ENCODE peak calls at places on chromosomes 4 and X, in four cellular contexts. H, G, A and I are unnamed samples.

GRCh38 chr4:6182390-6183280 is 17.7 kb downstream of the JAKMIP1 start:
- DNase-seq in H (no peak), G (no peak), A (no peak), I (no peak)

GRCh38 chr4:174494731-174495130 is 27.6 kb downstream of the HPGD start:
- DNase-seq in A (no peak), G (no peak), H (no peak), I (no peak)

GRCh38 chr4:76690906-76691275 is 207.1 kb downstream of the SOWAHB start:
- DNase-seq in A (no peak), G (no peak), H (no peak), I (no peak)

GRCh38 chr4:48139688-48140087 is 5.6 kb upstream of the TXK start:
- DNase-seq in A (no peak), H (no peak), G (no peak), I (no peak)

GRCh38 chr4:7365472-7366179 is 69.1 kb downstream of the PSAPL1 start:
- DNase-seq in A (no peak), H (peak), G (no peak), I (no peak)

GRCh38 chrX:134849390-134849789 is 141.4 kb upstream of the SMIM10 start:
- DNase-seq in H (no peak), G (no peak), A (no peak), I (peak)

GRCh38 chr4:74412225-74412624 is 32.7 kb upstream of the AREG start:
- DNase-seq in A (no peak), H (no peak), G (no peak), I (no peak)

GRCh38 chr4:119016636-119017035 is 119.0 kb upstream of the MYOZ2 start:
- DNase-seq in A (no peak), H (no peak), G (no peak), I (no peak)

GRCh38 chrX:25599061-25599460 is 539.1 kb upstream of the MAGEB18 start:
- DNase-seq in A (no peak), G (no peak), H (no peak), I (no peak)

GRCh38 chrX:147710301-147710700 is 201.4 kb upstream of the FMR1 start:
- DNase-seq in A (no peak), H (no peak), G (no peak), I (no peak)

GRCh38 chr4:81509822-81510221 is 38.1 kb upstream of the RASGEF1B start:
- DNase-seq in H (peak), A (no peak), G (no peak), I (no peak)

GRCh38 chr4:7813674-7814073 is 126.0 kb downstream of the AFAP1 start:
- DNase-seq in G (no peak), A (peak), H (no peak), I (no peak)

GRCh38 chr4:145409393-145409792 is 72.3 kb upstream of the SMAD1 start:
- DNase-seq in A (no peak), H (no peak), G (no peak), I (no peak)

GRCh38 chr4:61204353-61204752 is 4.2 kb downstream of the ADGRL3 start:
- DNase-seq in A (no peak), H (no peak), G (no peak), I (peak)

GRCh38 chr4:144962300-144962699 is 135.7 kb downstream of the ANAPC10 start:
- DNase-seq in H (no peak), G (no peak), A (no peak), I (no peak)

GRCh38 chr4:165364452-165365080 is 14.2 kb upstream of the CPE start:
- DNase-seq in A (no peak), H (no peak), G (no peak), I (no peak)

GRCh38 chr4:87089368-87089767 is 131.1 kb downstream of the KLHL8 start:
- DNase-seq in G (no peak), H (no peak), A (no peak), I (no peak)

GRCh38 chrX:8890794-8891193 is 89.6 kb upstream of the FAM9A start:
- DNase-seq in A (no peak), G (no peak), H (no peak), I (no peak)

GRCh38 chr4:102578819-102579218 is 77.7 kb downstream of the NFKB1 start:
- DNase-seq in A (no peak), H (no peak), G (no peak), I (no peak)

GRCh38 chr4:79141530-79141929 is 184.3 kb downstream of the NAA11 start:
- DNase-seq in H (no peak), G (no peak), A (no peak), I (no peak)

GRCh38 chr4:152224872-152225420 is 310.9 kb downstream of the FBXW7 start:
- DNase-seq in G (no peak), A (no peak), H (no peak), I (no peak)

GRCh38 chr4:109046549-109047171 is 255.8 kb downstream of the COL25A1 start:
- DNase-seq in A (no peak), G (no peak), H (no peak), I (no peak)

GRCh38 chr4:335515-335914 is 2.1 kb upstream of the ZNF141 start:
- DNase-seq in G (no peak), H (no peak), A (no peak), I (no peak)

GRCh38 chrX:34521563-34521962 is 135.5 kb downstream of the TMEM47 start:
- DNase-seq in H (no peak), G (no peak), A (no peak), I (peak)

GRCh38 chr4:144732584-144733130 is 86.7 kb downstream of the HHIP start:
- DNase-seq in A (no peak), H (no peak), G (no peak), I (no peak)

GRCh38 chr4:26570596-26570995 is 13.3 kb upstream of the TBC1D19 start:
- DNase-seq in G (no peak), A (no peak), H (no peak), I (no peak)

GRCh38 chr4:26573389-26573794 is 10.5 kb upstream of the TBC1D19 start:
- DNase-seq in G (no peak), H (no peak), A (no peak), I (no peak)

GRCh38 chr4:26566027-26566578 is 17.8 kb upstream of the TBC1D19 start:
- DNase-seq in A (no peak), H (no peak), G (no peak), I (no peak)

GRCh38 chr4:26568446-26568994 is 15.4 kb upstream of the TBC1D19 start:
- DNase-seq in A (no peak), G (no peak), H (no peak), I (peak)
- H3K27ac ChIP-seq in A (no peak), G (peak), H (peak), I (no peak)

GRCh38 chr4:156598138-156598681 is 373.4 kb downstream of the PDGFC start:
- DNase-seq in H (no peak), G (no peak), A (peak), I (no peak)

GRCh38 chr4:156594619-156595018 is 377.0 kb downstream of the PDGFC start:
- DNase-seq in H (peak), A (no peak), G (no peak), I (no peak)

GRCh38 chr4:156595041-156595440 is 376.6 kb downstream of the PDGFC start:
- DNase-seq in G (no peak), H (no peak), A (no peak), I (no peak)

GRCh38 chr4:156593464-156593863 is 378.1 kb downstream of the PDGFC start:
- DNase-seq in G (no peak), H (no peak), A (no peak), I (no peak)

DNA sequence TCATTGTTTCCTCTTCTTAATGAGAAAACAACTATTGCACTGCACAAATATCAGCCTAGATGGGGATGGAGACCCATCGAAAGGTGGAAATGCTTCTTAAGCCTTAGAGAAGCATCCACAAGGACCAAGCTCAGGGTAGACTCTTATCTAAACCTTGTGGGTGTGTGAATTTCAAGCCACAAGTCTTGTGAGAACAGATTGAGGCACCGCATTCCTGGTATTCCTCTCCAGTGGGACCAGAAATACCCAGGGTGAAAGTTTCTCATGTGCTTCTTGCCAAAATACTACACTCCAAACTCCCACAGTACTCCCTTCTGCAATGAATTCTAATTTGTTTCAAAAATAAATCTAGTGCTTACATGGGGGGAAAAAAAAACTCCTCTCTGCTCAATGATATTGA is 375.6 kb downstream of the PDGFC start:
- DNase-seq in H (no peak), G (no peak), A (no peak), I (no peak)
- TF ChIP-seq CTCF in H (no peak), G (no peak), A (no peak), I (no peak)

GRCh38 chrX:19769467-19769866 is 117.9 kb downstream of the SH3KBP1 start:
- DNase-seq in H (no peak), G (no peak), A (no peak), I (no peak)

GRCh38 chrX:19772306-19772705 is 115.1 kb downstream of the SH3KBP1 start:
- DNase-seq in G (no peak), A (no peak), H (no peak), I (no peak)

GRCh38 chrX:19775830-19776498 is 111.4 kb downstream of the SH3KBP1 start:
- DNase-seq in G (no peak), H (no peak), A (no peak), I (no peak)

GRCh38 chrX:19774905-19775304 is 112.5 kb downstream of the SH3KBP1 start:
- DNase-seq in H (no peak), G (no peak), A (no peak), I (no peak)

GRCh38 chrX:19772759-19773623 is 114.4 kb downstream of the SH3KBP1 start:
- DNase-seq in G (no peak), A (no peak), H (no peak), I (no peak)
- H3K27ac ChIP-seq in G (no peak), A (peak), H (peak), I (no peak)

GRCh38 chr4:186537843-186538521 is 17.4 kb downstream of the MTNR1A start:
- DNase-seq in H (no peak), G (no peak), A (no peak), I (no peak)

GRCh38 chr4:186541801-186542200 is 13.6 kb downstream of the MTNR1A start:
- DNase-seq in A (no peak), G (no peak), H (no peak), I (no peak)

GRCh38 chr4:186534056-186534455 is 21.3 kb downstream of the MTNR1A start:
- DNase-seq in A (no peak), H (peak), G (no peak), I (no peak)

DNA sequence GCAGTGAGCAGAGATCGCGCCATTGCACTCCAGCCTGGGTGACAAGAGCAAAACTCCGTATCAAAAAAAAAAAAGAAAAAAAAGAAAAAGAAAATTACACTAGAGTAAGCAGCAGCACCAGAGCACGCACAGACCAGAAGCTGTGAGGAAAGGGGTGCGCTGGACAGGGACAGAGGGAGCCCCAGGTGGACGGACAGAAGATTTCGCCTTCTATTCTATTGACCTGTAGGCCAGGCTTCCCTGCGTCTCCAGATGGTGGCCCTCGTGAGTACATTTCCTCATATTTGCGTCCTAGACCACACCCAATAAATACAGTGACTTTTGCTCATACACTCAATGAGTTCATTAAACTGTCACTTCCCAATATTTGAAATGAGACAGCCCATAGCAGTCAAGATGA is 19.1 kb downstream of the MTNR1A start:
- DNase-seq in G (no peak), H (no peak), A (no peak), I (no peak)
- TF ChIP-seq CTCF in G (no peak), H (no peak), A (no peak), I (no peak)

GRCh38 chrX:16487620-16488380 is 162.2 kb upstream of the S100G start:
- DNase-seq in H (no peak), G (no peak), A (no peak), I (no peak)
- H3K27ac ChIP-seq in H (no peak), G (no peak), A (no peak), I (no peak)

DNA sequence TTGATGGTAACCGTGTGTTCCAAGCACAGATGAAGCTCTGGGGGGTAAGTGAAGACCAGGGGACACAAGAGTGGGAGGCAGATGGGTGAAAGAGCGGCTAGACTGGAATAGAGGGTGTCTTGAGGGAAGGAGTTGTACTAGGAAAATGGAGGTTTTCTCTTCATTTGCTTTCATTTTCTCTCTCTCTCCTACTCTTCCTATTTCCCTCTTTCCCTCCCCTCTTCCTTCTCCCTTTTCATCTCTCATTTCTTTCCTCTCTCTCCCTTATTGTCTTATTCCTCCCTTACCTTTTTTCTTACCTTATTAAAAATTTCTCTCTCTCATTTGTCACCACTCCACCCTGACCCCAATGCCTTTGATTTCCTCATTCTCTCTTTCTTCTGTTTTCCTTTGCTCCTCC is 3.0 kb downstream of the ITGB1BP2 start:
- DNase-seq in G (no peak), A (no peak), H (no peak), I (no peak)
- TF ChIP-seq CTCF in G (no peak), A (no peak), H (no peak), I (no peak)

DNA sequence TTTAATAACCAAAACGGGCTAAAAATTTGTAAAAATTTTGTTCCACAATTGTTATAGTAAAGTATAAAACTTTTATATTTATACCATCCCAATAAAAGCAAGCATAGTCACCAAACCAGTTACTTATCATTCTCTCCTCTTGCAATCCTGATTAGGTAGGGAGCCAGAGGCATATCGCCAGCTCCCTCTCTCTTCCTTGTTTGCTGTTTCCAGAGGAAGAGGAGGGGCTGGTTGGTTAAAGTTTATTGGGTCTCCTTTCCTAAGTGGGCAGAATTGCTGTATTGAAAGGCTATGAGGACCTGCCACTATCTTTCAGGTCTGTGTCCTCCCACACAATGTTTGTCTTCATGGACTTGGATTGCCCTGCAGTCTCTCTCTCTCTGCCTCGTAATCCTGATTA is 29.6 kb upstream of the BBS12 start:
- DNase-seq in H (no peak), G (no peak), A (no peak), I (no peak)
- H3K27ac ChIP-seq in H (no peak), G (no peak), A (no peak), I (no peak)

GRCh38 chr4:113411496-113411938 is 350.0 kb downstream of the CAMK2D start:
- DNase-seq in G (no peak), H (no peak), A (peak), I (peak)
- TF ChIP-seq CTCF in G (no peak), H (no peak), A (no peak), I (no peak)